ENCODE peak calls at places on chromosomes 13 and 19, in eight cellular contexts. One of them, this sample, is unnamed.

GRCh38 chr13:111897846-111898215 is 169.1 kb upstream of the SOX1 start:
- DNase-seq in H1: no peak
- DNase-seq in H9: peak; percentile 20
- DNase-seq in fibroblast of lung: no peak
- DNase-seq in transverse colon: no peak
- DNase-seq in adipocyte: no peak
- DNase-seq in cardiac muscle cell: no peak
- DNase-seq in PC-3: no peak
- DNase-seq in this sample: no peak

GRCh38 chr19:3433805-3434540 is 46.4 kb downstream of the SMIM24 start:
- DNase-seq in H1: no peak
- DNase-seq in H9: no peak
- DNase-seq in fibroblast of lung: no peak
- DNase-seq in transverse colon: no peak
- DNase-seq in adipocyte: no peak
- DNase-seq in cardiac muscle cell: no peak
- DNase-seq in PC-3: no peak
- DNase-seq in this sample: no peak

GRCh38 chr13:41988244-41988643 is 27.3 kb upstream of the VWA8 start:
- DNase-seq in H1: no peak
- DNase-seq in H9: no peak
- DNase-seq in fibroblast of lung: no peak
- DNase-seq in transverse colon: no peak
- DNase-seq in adipocyte: no peak
- DNase-seq in cardiac muscle cell: no peak
- DNase-seq in PC-3: no peak
- DNase-seq in this sample: no peak

GRCh38 chr13:52846567-52847321 is 1.7 kb downstream of the PCDH8 start:
- DNase-seq in H1: no peak
- DNase-seq in H9: peak; percentile 90
- DNase-seq in fibroblast of lung: peak; percentile 25
- DNase-seq in transverse colon: peak; percentile 54
- DNase-seq in adipocyte: no peak
- DNase-seq in cardiac muscle cell: peak; percentile 90
- DNase-seq in PC-3: no peak
- DNase-seq in this sample: peak; percentile 10

GRCh38 chr13:41696163-41697003 is 239.0 kb downstream of the RGCC start:
- DNase-seq in H1: peak; percentile 15
- DNase-seq in H9: no peak
- DNase-seq in fibroblast of lung: peak; percentile 99
- DNase-seq in transverse colon: no peak
- DNase-seq in adipocyte: peak; percentile 80
- DNase-seq in cardiac muscle cell: peak; percentile 6
- DNase-seq in PC-3: peak; percentile 80
- DNase-seq in this sample: peak; percentile 99

GRCh38 chr13:98542568-98543379 is 34.1 kb downstream of the STK24 start:
- DNase-seq in H1: no peak
- DNase-seq in H9: no peak
- DNase-seq in fibroblast of lung: no peak
- DNase-seq in transverse colon: no peak
- DNase-seq in adipocyte: no peak
- DNase-seq in cardiac muscle cell: no peak
- DNase-seq in PC-3: no peak
- DNase-seq in this sample: no peak

GRCh38 chr19:30455881-30456280 is 83.7 kb downstream of the ZNF536 start:
- DNase-seq in H1: no peak
- DNase-seq in H9: no peak
- DNase-seq in fibroblast of lung: no peak
- DNase-seq in transverse colon: no peak
- DNase-seq in adipocyte: no peak
- DNase-seq in cardiac muscle cell: no peak
- DNase-seq in PC-3: no peak
- DNase-seq in this sample: no peak

GRCh38 chr13:106286811-106287210 is 248.7 kb downstream of the EFNB2 start:
- DNase-seq in H1: no peak
- DNase-seq in H9: no peak
- DNase-seq in fibroblast of lung: no peak
- DNase-seq in transverse colon: no peak
- DNase-seq in adipocyte: no peak
- DNase-seq in cardiac muscle cell: no peak
- DNase-seq in PC-3: no peak
- DNase-seq in this sample: no peak

GRCh38 chr13:82275644-82276043 is 1606.6 kb downstream of the SLITRK1 start:
- DNase-seq in H1: no peak
- DNase-seq in H9: no peak
- DNase-seq in fibroblast of lung: no peak
- DNase-seq in transverse colon: no peak
- DNase-seq in adipocyte: no peak
- DNase-seq in cardiac muscle cell: no peak
- DNase-seq in PC-3: no peak
- DNase-seq in this sample: no peak

GRCh38 chr19:21581646-21582045 is 76.2 kb downstream of the ZNF429 start:
- DNase-seq in H1: no peak
- DNase-seq in H9: no peak
- DNase-seq in fibroblast of lung: no peak
- DNase-seq in transverse colon: no peak
- DNase-seq in adipocyte: no peak
- DNase-seq in cardiac muscle cell: no peak
- DNase-seq in PC-3: no peak
- DNase-seq in this sample: no peak

GRCh38 chr19:7912144-7912696 is 2.4 kb upstream of the TGFBR3L start:
- DNase-seq in H1: no peak
- DNase-seq in H9: no peak
- DNase-seq in fibroblast of lung: no peak
- DNase-seq in transverse colon: no peak
- DNase-seq in adipocyte: no peak
- DNase-seq in cardiac muscle cell: no peak
- DNase-seq in PC-3: no peak
- DNase-seq in this sample: no peak

GRCh38 chr19:19452241-19453128 is 47.0 kb downstream of the GATAD2A start:
- DNase-seq in H1: no peak
- DNase-seq in H9: no peak
- DNase-seq in fibroblast of lung: no peak
- DNase-seq in transverse colon: peak; percentile 44
- DNase-seq in adipocyte: no peak
- DNase-seq in cardiac muscle cell: no peak
- DNase-seq in PC-3: no peak
- DNase-seq in this sample: no peak

GRCh38 chr13:51034906-51035305 is 76.2 kb downstream of the C13orf42 start:
- DNase-seq in H1: no peak
- DNase-seq in H9: no peak
- DNase-seq in fibroblast of lung: no peak
- DNase-seq in transverse colon: no peak
- DNase-seq in adipocyte: no peak
- DNase-seq in cardiac muscle cell: no peak
- DNase-seq in PC-3: peak; percentile 82
- DNase-seq in this sample: no peak

GRCh38 chr13:107461751-107462150 is 753.6 kb downstream of the LIG4 start:
- DNase-seq in H1: no peak
- DNase-seq in H9: no peak
- DNase-seq in fibroblast of lung: peak; percentile 65
- DNase-seq in transverse colon: no peak
- DNase-seq in adipocyte: peak; percentile 86
- DNase-seq in cardiac muscle cell: no peak
- DNase-seq in PC-3: no peak
- DNase-seq in this sample: peak; percentile 59

GRCh38 chr13:106680796-106681482 is 113.0 kb upstream of the ARGLU1 start:
- DNase-seq in H1: peak; percentile 36
- DNase-seq in H9: peak; percentile 84
- DNase-seq in fibroblast of lung: no peak
- DNase-seq in transverse colon: no peak
- DNase-seq in adipocyte: no peak
- DNase-seq in cardiac muscle cell: no peak
- DNase-seq in PC-3: no peak
- DNase-seq in this sample: no peak

GRCh38 chr19:16143399-16144215 is at the start of gene HSH2D:
- DNase-seq in H1: peak; percentile 63
- DNase-seq in H9: peak; percentile 93
- DNase-seq in fibroblast of lung: no peak
- DNase-seq in transverse colon: peak; percentile 96
- DNase-seq in adipocyte: no peak
- DNase-seq in cardiac muscle cell: no peak
- DNase-seq in PC-3: peak; percentile 93
- DNase-seq in this sample: no peak

GRCh38 chr19:29442094-29442493 is 83.7 kb upstream of the VSTM2B start:
- DNase-seq in H1: no peak
- DNase-seq in H9: no peak
- DNase-seq in fibroblast of lung: no peak
- DNase-seq in transverse colon: no peak
- DNase-seq in adipocyte: no peak
- DNase-seq in cardiac muscle cell: no peak
- DNase-seq in PC-3: no peak
- DNase-seq in this sample: no peak

GRCh38 chr13:47044842-47045241 is 148.0 kb upstream of the HTR2A start:
- DNase-seq in H1: no peak
- DNase-seq in H9: no peak
- DNase-seq in fibroblast of lung: no peak
- DNase-seq in transverse colon: no peak
- DNase-seq in adipocyte: no peak
- DNase-seq in cardiac muscle cell: no peak
- DNase-seq in PC-3: no peak
- DNase-seq in this sample: no peak

GRCh38 chr13:111491021-111491420 is 170.6 kb downstream of the TEX29 start:
- DNase-seq in H1: no peak
- DNase-seq in H9: no peak
- DNase-seq in fibroblast of lung: no peak
- DNase-seq in transverse colon: no peak
- DNase-seq in adipocyte: no peak
- DNase-seq in cardiac muscle cell: no peak
- DNase-seq in PC-3: no peak
- DNase-seq in this sample: no peak

GRCh38 chr19:24159707-24160106 is 72.7 kb downstream of the ZNF254 start:
- DNase-seq in H1: peak; percentile 2
- DNase-seq in H9: no peak
- DNase-seq in fibroblast of lung: peak; percentile 16
- DNase-seq in transverse colon: no peak
- DNase-seq in adipocyte: peak; percentile 12
- DNase-seq in cardiac muscle cell: no peak
- DNase-seq in PC-3: peak; percentile 49
- DNase-seq in this sample: peak; percentile 9

GRCh38 chr19:27705896-27706295 is 1507.1 kb downstream of the UQCRFS1 start:
- DNase-seq in H1: no peak
- DNase-seq in H9: no peak
- DNase-seq in fibroblast of lung: no peak
- DNase-seq in transverse colon: no peak
- DNase-seq in adipocyte: no peak
- DNase-seq in cardiac muscle cell: no peak
- DNase-seq in PC-3: no peak
- DNase-seq in this sample: no peak

GRCh38 chr13:105969761-105970160 is 565.7 kb downstream of the EFNB2 start:
- DNase-seq in H1: no peak
- DNase-seq in H9: no peak
- DNase-seq in fibroblast of lung: peak; percentile 56
- DNase-seq in transverse colon: no peak
- DNase-seq in adipocyte: no peak
- DNase-seq in cardiac muscle cell: no peak
- DNase-seq in PC-3: peak; percentile 66
- DNase-seq in this sample: peak; percentile 51

GRCh38 chr19:954272-954671 is 28.4 kb downstream of the ARID3A start:
- DNase-seq in H1: no peak
- DNase-seq in H9: no peak
- DNase-seq in fibroblast of lung: no peak
- DNase-seq in transverse colon: no peak
- DNase-seq in adipocyte: no peak
- DNase-seq in cardiac muscle cell: no peak
- DNase-seq in PC-3: no peak
- DNase-seq in this sample: no peak
- H3K4me1 ChIP-seq in H1: peaks cover 5% of the 10 kb centered on the region
- H3K4me1 ChIP-seq in H9: peaks cover 3% of the 10 kb centered on the region
- H3K4me1 ChIP-seq in fibroblast of lung: peaks cover 6% of the 10 kb centered on the region
- H3K4me1 ChIP-seq in transverse colon: peaks cover 30% of the 10 kb centered on the region
- H3K4me1 ChIP-seq in adipocyte: peaks cover 4% of the 10 kb centered on the region
- H3K4me1 ChIP-seq in cardiac muscle cell: peaks cover 41% of the 10 kb centered on the region
- H3K4me1 ChIP-seq in PC-3: peaks cover 13% of the 10 kb centered on the region
- H3K4me1 ChIP-seq in this sample: peaks cover 26% of the 10 kb centered on the region

GRCh38 chr13:113493315-113493951 is 2.9 kb upstream of the DCUN1D2 start:
- DNase-seq in H1: no peak
- DNase-seq in H9: no peak
- DNase-seq in fibroblast of lung: peak; percentile 97
- DNase-seq in transverse colon: no peak
- DNase-seq in adipocyte: peak; percentile 95
- DNase-seq in cardiac muscle cell: no peak
- DNase-seq in PC-3: peak; percentile 92
- DNase-seq in this sample: peak; percentile 96
- H3K4me1 ChIP-seq in H1: peaks cover 6% of the 10 kb centered on the region
- H3K4me1 ChIP-seq in H9: peaks cover 4% of the 10 kb centered on the region
- H3K4me1 ChIP-seq in fibroblast of lung: peaks cover 22% of the 10 kb centered on the region
- H3K4me1 ChIP-seq in transverse colon: peaks cover 41% of the 10 kb centered on the region
- H3K4me1 ChIP-seq in adipocyte: peaks cover 45% of the 10 kb centered on the region
- H3K4me1 ChIP-seq in cardiac muscle cell: peaks cover 9% of the 10 kb centered on the region
- H3K4me1 ChIP-seq in PC-3: peaks cover 57% of the 10 kb centered on the region
- H3K4me1 ChIP-seq in this sample: peaks cover 47% of the 10 kb centered on the region

DNA sequence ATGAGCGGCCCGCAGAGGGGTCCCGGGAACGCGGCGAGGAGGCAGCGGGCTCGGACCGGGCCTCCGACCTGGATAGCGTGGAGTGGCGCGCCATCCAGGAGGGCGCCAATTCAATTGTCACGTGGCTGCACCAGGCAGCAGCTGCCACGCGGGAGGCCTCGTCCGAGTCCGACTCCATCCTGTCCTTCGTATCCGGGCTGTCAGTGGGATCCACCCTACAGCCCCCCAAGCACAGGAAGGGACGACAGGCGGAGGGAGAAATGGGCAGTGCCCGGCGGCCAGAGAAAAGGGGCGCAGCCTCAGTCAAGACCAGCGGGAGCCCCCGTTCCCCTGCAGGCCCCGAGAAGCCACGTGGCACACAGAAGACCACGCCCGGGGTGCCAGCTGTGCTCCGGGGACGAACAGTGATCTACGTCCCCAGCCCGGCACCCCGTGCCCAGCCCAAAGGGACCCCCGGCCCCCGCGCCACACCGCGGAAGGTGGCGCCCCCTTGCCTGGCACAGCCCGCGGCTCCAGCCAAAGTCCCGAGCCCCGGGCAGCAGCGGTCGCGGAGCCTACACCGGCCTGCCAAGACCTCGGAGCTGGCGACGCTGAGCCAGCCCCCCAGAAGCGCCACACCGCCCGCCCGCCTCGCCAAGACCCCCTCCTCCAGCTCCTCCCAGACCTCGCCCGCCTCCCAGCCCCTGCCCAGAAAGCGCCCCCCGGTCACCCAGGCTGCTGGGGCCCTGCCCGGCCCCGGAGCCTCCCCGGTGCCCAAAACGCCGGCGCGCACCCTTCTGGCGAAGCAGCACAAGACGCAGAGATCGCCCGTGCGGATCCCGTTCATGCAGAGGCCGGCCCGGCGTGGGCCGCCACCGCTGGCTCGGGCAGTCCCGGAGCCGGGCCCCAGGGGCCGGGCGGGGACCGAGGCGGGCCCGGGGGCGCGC is 10.5 kb downstream of the C19orf25 start:
- DNase-seq in H1: no peak
- DNase-seq in H9: no peak
- DNase-seq in fibroblast of lung: no peak
- DNase-seq in transverse colon: no peak
- DNase-seq in adipocyte: no peak
- DNase-seq in cardiac muscle cell: peak; percentile 56
- DNase-seq in PC-3: peak; percentile 32
- DNase-seq in this sample: no peak
- H3K4me1 ChIP-seq in H1: no peaks in the 10 kb centered on the region
- H3K4me1 ChIP-seq in H9: no peaks in the 10 kb centered on the region
- H3K4me1 ChIP-seq in fibroblast of lung: peaks cover 3% of the 10 kb centered on the region
- H3K4me1 ChIP-seq in transverse colon: peaks cover 65% of the 10 kb centered on the region
- H3K4me1 ChIP-seq in adipocyte: peaks cover 12% of the 10 kb centered on the region
- H3K4me1 ChIP-seq in cardiac muscle cell: peaks cover 12% of the 10 kb centered on the region
- H3K4me1 ChIP-seq in PC-3: peaks cover 18% of the 10 kb centered on the region
- H3K4me1 ChIP-seq in this sample: peaks cover 5% of the 10 kb centered on the region

GRCh38 chr19:11251217-11251616 is 11.1 kb downstream of the DOCK6 start:
- DNase-seq in H1: no peak
- DNase-seq in H9: no peak
- DNase-seq in fibroblast of lung: no peak
- DNase-seq in transverse colon: no peak
- DNase-seq in adipocyte: no peak
- DNase-seq in cardiac muscle cell: no peak
- DNase-seq in PC-3: no peak
- DNase-seq in this sample: no peak
- H3K4me1 ChIP-seq in H1: no peaks in the 10 kb centered on the region
- H3K4me1 ChIP-seq in H9: no peaks in the 10 kb centered on the region
- H3K4me1 ChIP-seq in fibroblast of lung: peaks cover 9% of the 10 kb centered on the region
- H3K4me1 ChIP-seq in transverse colon: no peaks in the 10 kb centered on the region
- H3K4me1 ChIP-seq in adipocyte: no peaks in the 10 kb centered on the region
- H3K4me1 ChIP-seq in cardiac muscle cell: no peaks in the 10 kb centered on the region
- H3K4me1 ChIP-seq in PC-3: no peaks in the 10 kb centered on the region
- H3K4me1 ChIP-seq in this sample: no peaks in the 10 kb centered on the region

This sample was measured in astrocyte.